ENCODE peak calls at places on chromosomes 2 and 18, in ten cellular contexts. One of them, this sample, is unnamed.

GRCh38 chr18:79507546-79508480 is 112.1 kb downstream of the NFATC1 start:
- DNase-seq in stimulated activated CD8-positive, alpha-beta memory T cell treated with anti-CD3 and anti-CD28 coated beads, Interleukin-15, amount 100 ng/mL, for 4 hours: no peak
- DNase-seq in skeletal muscle cell: no peak
- DNase-seq in bronchial epithelial cell: no peak
- DNase-seq in GM12892: no peak
- DNase-seq in aorta: peak
- DNase-seq in GM10248: no peak
- DNase-seq in Right ventricle myocardium superior: peak
- DNase-seq in T follicular helper cell: no peak
- DNase-seq in small intestine: no peak
- DNase-seq in this sample: peak

GRCh38 chr2:238512247-238512867 is 85.6 kb downstream of the ASB1 start:
- DNase-seq in GM12892: no peak
- DNase-seq in GM10248: no peak
- DNase-seq in T follicular helper cell: no peak
- DNase-seq in aorta: peak
- DNase-seq in stimulated activated CD8-positive, alpha-beta memory T cell treated with anti-CD3 and anti-CD28 coated beads, Interleukin-15, amount 100 ng/mL, for 4 hours: no peak
- DNase-seq in skeletal muscle cell: no peak
- DNase-seq in small intestine: no peak
- DNase-seq in bronchial epithelial cell: no peak
- DNase-seq in Right ventricle myocardium superior: no peak
- DNase-seq in this sample: no peak

GRCh38 chr2:43131890-43132522 is 94.4 kb downstream of the ZFP36L2 start:
- DNase-seq in small intestine: no peak
- DNase-seq in aorta: no peak
- DNase-seq in GM10248: peak
- DNase-seq in bronchial epithelial cell: peak
- DNase-seq in skeletal muscle cell: no peak
- DNase-seq in Right ventricle myocardium superior: no peak
- DNase-seq in GM12892: no peak
- DNase-seq in stimulated activated CD8-positive, alpha-beta memory T cell treated with anti-CD3 and anti-CD28 coated beads, Interleukin-15, amount 100 ng/mL, for 4 hours: no peak
- DNase-seq in T follicular helper cell: no peak
- DNase-seq in this sample: no peak

GRCh38 chr18:75533954-75534353 is 106.5 kb upstream of the SMIM21 start:
- DNase-seq in bronchial epithelial cell: no peak
- DNase-seq in stimulated activated CD8-positive, alpha-beta memory T cell treated with anti-CD3 and anti-CD28 coated beads, Interleukin-15, amount 100 ng/mL, for 4 hours: no peak
- DNase-seq in GM10248: no peak
- DNase-seq in aorta: no peak
- DNase-seq in small intestine: no peak
- DNase-seq in skeletal muscle cell: peak
- DNase-seq in GM12892: no peak
- DNase-seq in T follicular helper cell: no peak
- DNase-seq in Right ventricle myocardium superior: no peak
- DNase-seq in this sample: no peak

GRCh38 chr18:4068552-4069158 is 386.5 kb downstream of the DLGAP1 start:
- DNase-seq in Right ventricle myocardium superior: no peak
- DNase-seq in T follicular helper cell: peak
- DNase-seq in aorta: no peak
- DNase-seq in stimulated activated CD8-positive, alpha-beta memory T cell treated with anti-CD3 and anti-CD28 coated beads, Interleukin-15, amount 100 ng/mL, for 4 hours: no peak
- DNase-seq in GM12892: no peak
- DNase-seq in GM10248: peak
- DNase-seq in bronchial epithelial cell: peak
- DNase-seq in small intestine: peak
- DNase-seq in skeletal muscle cell: peak
- DNase-seq in this sample: no peak

GRCh38 chr18:13615432-13615861 is 110.9 kb downstream of the FAM210A start:
- DNase-seq in bronchial epithelial cell: no peak
- DNase-seq in GM12892: no peak
- DNase-seq in aorta: no peak
- DNase-seq in stimulated activated CD8-positive, alpha-beta memory T cell treated with anti-CD3 and anti-CD28 coated beads, Interleukin-15, amount 100 ng/mL, for 4 hours: no peak
- DNase-seq in small intestine: peak
- DNase-seq in T follicular helper cell: no peak
- DNase-seq in Right ventricle myocardium superior: no peak
- DNase-seq in GM10248: no peak
- DNase-seq in skeletal muscle cell: no peak
- DNase-seq in this sample: no peak

GRCh38 chr2:23788100-23788499 is 138.8 kb downstream of the ATAD2B start:
- DNase-seq in GM12892: no peak
- DNase-seq in stimulated activated CD8-positive, alpha-beta memory T cell treated with anti-CD3 and anti-CD28 coated beads, Interleukin-15, amount 100 ng/mL, for 4 hours: no peak
- DNase-seq in T follicular helper cell: no peak
- DNase-seq in small intestine: peak
- DNase-seq in aorta: no peak
- DNase-seq in GM10248: peak
- DNase-seq in bronchial epithelial cell: no peak
- DNase-seq in Right ventricle myocardium superior: no peak
- DNase-seq in skeletal muscle cell: no peak
- DNase-seq in this sample: no peak

GRCh38 chr2:234290671-234291070 is 206.2 kb downstream of the ARL4C start:
- DNase-seq in GM10248: peak
- DNase-seq in bronchial epithelial cell: peak
- DNase-seq in GM12892: peak
- DNase-seq in aorta: no peak
- DNase-seq in T follicular helper cell: peak
- DNase-seq in skeletal muscle cell: no peak
- DNase-seq in Right ventricle myocardium superior: peak
- DNase-seq in stimulated activated CD8-positive, alpha-beta memory T cell treated with anti-CD3 and anti-CD28 coated beads, Interleukin-15, amount 100 ng/mL, for 4 hours: peak
- DNase-seq in small intestine: peak
- DNase-seq in this sample: peak

GRCh38 chr18:33838084-33838483 is 260.1 kb downstream of the ASXL3 start:
- DNase-seq in Right ventricle myocardium superior: no peak
- DNase-seq in GM12892: no peak
- DNase-seq in aorta: no peak
- DNase-seq in stimulated activated CD8-positive, alpha-beta memory T cell treated with anti-CD3 and anti-CD28 coated beads, Interleukin-15, amount 100 ng/mL, for 4 hours: no peak
- DNase-seq in skeletal muscle cell: no peak
- DNase-seq in bronchial epithelial cell: no peak
- DNase-seq in small intestine: no peak
- DNase-seq in T follicular helper cell: no peak
- DNase-seq in GM10248: no peak
- DNase-seq in this sample: no peak

GRCh38 chr2:219571311-219572236 is at the start of gene OBSL1:
- DNase-seq in stimulated activated CD8-positive, alpha-beta memory T cell treated with anti-CD3 and anti-CD28 coated beads, Interleukin-15, amount 100 ng/mL, for 4 hours: no peak
- DNase-seq in T follicular helper cell: no peak
- DNase-seq in GM10248: no peak
- DNase-seq in Right ventricle myocardium superior: peak
- DNase-seq in bronchial epithelial cell: peak
- DNase-seq in aorta: peak
- DNase-seq in small intestine: no peak
- DNase-seq in skeletal muscle cell: peak
- DNase-seq in GM12892: peak
- DNase-seq in this sample: peak

GRCh38 chr18:8868276-8868675 is 162.9 kb downstream of the MTCL1 start:
- DNase-seq in bronchial epithelial cell: no peak
- DNase-seq in GM12892: no peak
- DNase-seq in aorta: no peak
- DNase-seq in small intestine: no peak
- DNase-seq in GM10248: no peak
- DNase-seq in T follicular helper cell: no peak
- DNase-seq in Right ventricle myocardium superior: no peak
- DNase-seq in stimulated activated CD8-positive, alpha-beta memory T cell treated with anti-CD3 and anti-CD28 coated beads, Interleukin-15, amount 100 ng/mL, for 4 hours: no peak
- DNase-seq in skeletal muscle cell: no peak
- DNase-seq in this sample: no peak

GRCh38 chr2:1494257-1494656 is 81.0 kb downstream of the TPO start:
- DNase-seq in GM10248: no peak
- DNase-seq in bronchial epithelial cell: no peak
- DNase-seq in stimulated activated CD8-positive, alpha-beta memory T cell treated with anti-CD3 and anti-CD28 coated beads, Interleukin-15, amount 100 ng/mL, for 4 hours: no peak
- DNase-seq in GM12892: no peak
- DNase-seq in T follicular helper cell: no peak
- DNase-seq in skeletal muscle cell: no peak
- DNase-seq in aorta: no peak
- DNase-seq in Right ventricle myocardium superior: no peak
- DNase-seq in small intestine: no peak
- DNase-seq in this sample: no peak